ENCODE peak calls at places on chromosome 21, in five cellular contexts. W is CD8-positive, alpha-beta T cell; U is A549; O is stomach; M is breast epithelium. P is an unnamed sample.

GRCh38 chr21:39885119-39885848 is 18.0 kb downstream of the PCP4 start:
- DNase-seq in W (no peak), O (no peak), M (no peak), U (no peak), P (peak)

GRCh38 chr21:44854664-44855446 is 18.6 kb downstream of the PTTG1IP start:
- DNase-seq in W (peak), M (no peak), O (no peak), U (no peak), P (no peak)

GRCh38 chr21:16071082-16071481 is 341.3 kb downstream of the USP25 start:
- DNase-seq in O (no peak), W (no peak), U (no peak), M (no peak), P (no peak)

GRCh38 chr21:25457411-25457810 is 149.9 kb downstream of the MRPL39 start:
- DNase-seq in O (no peak), M (no peak), W (no peak), U (no peak), P (no peak)

GRCh38 chr21:36436829-36437744 is 42.8 kb downstream of the CLDN14 start:
- DNase-seq in O (no peak), W (no peak), M (no peak), U (no peak), P (no peak)

GRCh38 chr21:25036775-25037174 is 570.5 kb downstream of the MRPL39 start:
- DNase-seq in O (no peak), M (no peak), W (no peak), U (no peak), P (no peak)

GRCh38 chr21:45513741-45514310 is 28.4 kb downstream of the SLC19A1 start:
- DNase-seq in M (no peak), W (peak), O (no peak), U (no peak), P (no peak)

GRCh38 chr21:45886610-45887026 is 95.0 kb upstream of the COL6A1 start:
- DNase-seq in O (no peak), U (no peak), M (no peak), W (no peak), P (no peak)

GRCh38 chr21:45015469-45015860 is 58.9 kb upstream of the ADARB1 start:
- DNase-seq in M (no peak), U (no peak), W (no peak), O (no peak), P (peak)

GRCh38 chr21:42429021-42429420 is 25.3 kb downstream of the UBASH3A start:
- DNase-seq in W (no peak), U (no peak), O (no peak), M (no peak), P (no peak)

GRCh38 chr21:45390121-45390751 is 14.7 kb upstream of the COL18A1 start:
- DNase-seq in W (no peak), O (no peak), M (no peak), U (no peak), P (peak)

GRCh38 chr21:35041122-35041521 is 8.0 kb downstream of the RUNX1 start:
- DNase-seq in O (no peak), M (no peak), W (no peak), U (no peak), P (no peak)

GRCh38 chr21:27555996-27556395 is 589.1 kb upstream of the ADAMTS5 start:
- DNase-seq in M (no peak), W (no peak), O (no peak), U (no peak), P (no peak)

GRCh38 chr21:16264314-16264713 is 534.5 kb downstream of the USP25 start:
- DNase-seq in W (no peak), M (no peak), O (no peak), U (no peak), P (no peak)

GRCh38 chr21:45576838-45577737 is 34.8 kb upstream of the SLC19A1 start:
- DNase-seq in W (no peak), U (no peak), M (no peak), O (no peak), P (no peak)

GRCh38 chr21:35062016-35062415 is 12.9 kb upstream of the RUNX1 start:
- DNase-seq in M (no peak), U (no peak), O (no peak), W (no peak), P (no peak)

GRCh38 chr21:34598931-34599400 is 15.9 kb downstream of the RCAN1 start:
- DNase-seq in W (no peak), U (no peak), O (no peak), M (no peak), P (no peak)

GRCh38 chr21:25925064-25925463 is 190.3 kb downstream of the GABPA start:
- DNase-seq in W (no peak), M (no peak), O (no peak), U (no peak), P (no peak)

GRCh38 chr21:45511007-45511406 is 31.2 kb downstream of the SLC19A1 start:
- DNase-seq in W (no peak), M (no peak), U (no peak), O (no peak), P (no peak)

GRCh38 chr21:41630249-41630648 is 122.3 kb upstream of the TMPRSS2 start:
- DNase-seq in O (no peak), W (no peak), U (peak), M (no peak), P (no peak)

GRCh38 chr21:33897739-33898138 is 17.9 kb downstream of the ATP5PO start:
- DNase-seq in W (no peak), O (no peak), U (no peak), M (no peak), P (no peak)

GRCh38 chr21:37372127-37372731 is 5.7 kb downstream of the DYRK1A start:
- DNase-seq in U (no peak), W (no peak), O (no peak), M (no peak), P (no peak)

GRCh38 chr21:33801424-33802405 is 113.9 kb downstream of the ATP5PO start:
- DNase-seq in U (peak), W (no peak), O (peak), M (peak), P (peak)

GRCh38 chr21:34688145-34688544 is 19.4 kb downstream of the CLIC6 start:
- DNase-seq in M (no peak), W (no peak), U (peak), O (no peak), P (no peak)

GRCh38 chr21:27505516-27505915 is 538.6 kb upstream of the ADAMTS5 start:
- DNase-seq in M (no peak), U (no peak), O (no peak), W (no peak), P (no peak)

GRCh38 chr21:24844672-24845071 is 762.6 kb downstream of the MRPL39 start:
- DNase-seq in M (no peak), W (no peak), O (no peak), U (no peak), P (no peak)

GRCh38 chr21:16773206-16773605 is 739.6 kb upstream of the CXADR start:
- DNase-seq in M (no peak), U (no peak), W (no peak), O (no peak), P (no peak)

GRCh38 chr21:34807146-34807880 is 138.5 kb downstream of the CLIC6 start:
- DNase-seq in W (peak), M (no peak), U (peak), O (no peak), P (no peak)

GRCh38 chr21:45294509-45295291 is 7.0 kb upstream of the POFUT2 start:
- DNase-seq in O (peak), M (peak), W (no peak), U (no peak), P (peak)

GRCh38 chr21:35370071-35370470 is 321.0 kb upstream of the RUNX1 start:
- DNase-seq in O (no peak), U (no peak), W (no peak), M (no peak), P (no peak)

GRCh38 chr21:41953831-41954653 is at the start of gene C2CD2:
- DNase-seq in M (no peak), O (peak), U (peak), W (no peak), P (peak)

GRCh38 chr21:44423312-44423821 is 31.9 kb upstream of the LRRC3 start:
- DNase-seq in O (no peak), W (no peak), M (no peak), U (no peak), P (no peak)

GRCh38 chr21:15935530-15935929 is 205.7 kb downstream of the USP25 start:
- DNase-seq in O (no peak), M (no peak), W (no peak), U (no peak), P (no peak)

GRCh38 chr21:46229133-46229922 is 754 bp upstream of the LSS start:
- DNase-seq in O (no peak), M (no peak), U (no peak), W (no peak), P (no peak)

GRCh38 chr21:45516071-45516670 is 26.1 kb downstream of the SLC19A1 start:
- DNase-seq in W (peak), O (no peak), U (no peak), M (no peak), P (no peak)

GRCh38 chr21:44013380-44014088 is 1.4 kb downstream of the TRAPPC10 start:
- DNase-seq in W (peak), M (no peak), U (no peak), O (no peak), P (no peak)

GRCh38 chr21:18493420-18493819 is 89.8 kb upstream of the TMPRSS15 start:
- DNase-seq in U (no peak), O (no peak), W (no peak), M (no peak), P (no peak)

GRCh38 chr21:37266515-37267221 is 466 bp downstream of the VPS26C start:
- DNase-seq in U (peak), M (no peak), O (peak), W (no peak), P (no peak)

GRCh38 chr21:28614816-28615215 is 377.9 kb downstream of the LTN1 start:
- DNase-seq in U (no peak), O (no peak), M (no peak), W (no peak), P (no peak)
- TF ChIP-seq CTCF in U (no peak), O (no peak), M (no peak), W (no peak), P (no peak)

GRCh38 chr21:14876464-14876863 is 188.3 kb downstream of the NRIP1 start:
- DNase-seq in M (no peak), W (no peak), O (no peak), U (no peak), P (no peak)
- H3K27ac ChIP-seq in M (peak), W (no peak), O (no peak), U (peak), P (no peak)

DNA sequence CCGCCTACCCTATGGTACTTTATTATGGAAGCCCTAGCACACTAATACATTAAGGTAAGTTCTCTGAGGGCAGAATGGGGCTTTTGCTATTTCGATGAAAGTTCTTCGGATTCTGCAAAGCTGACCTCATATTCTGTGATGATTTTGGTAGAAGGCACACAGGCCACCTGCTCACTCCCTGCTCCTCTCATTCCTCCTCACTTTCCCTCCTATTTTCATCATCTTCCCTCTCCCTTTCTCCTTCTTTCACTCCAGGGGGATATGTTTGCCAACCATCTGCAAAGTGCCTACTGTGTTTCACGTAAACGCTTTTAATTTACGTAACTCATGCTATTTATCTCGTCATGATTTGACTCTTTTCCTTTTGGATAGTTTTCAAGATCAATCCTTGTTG is 45.0 kb upstream of the ETS2 start:
- DNase-seq in U (no peak), W (no peak), O (no peak), M (no peak), P (no peak)
- TF ChIP-seq CTCF in U (no peak), W (no peak), O (no peak), M (no peak), P (no peak)

GRCh38 chr21:32329331-32329730 is 30.7 kb downstream of the MRAP start:
- DNase-seq in M (no peak), W (no peak), U (no peak), O (no peak), P (no peak)
- H3K27ac ChIP-seq in M (no peak), W (no peak), U (no peak), O (no peak), P (peak)

GRCh38 chr21:31136891-31137290 is 98.6 kb upstream of the KRTAP19-8 start:
- DNase-seq in U (no peak), W (no peak), O (no peak), M (no peak), P (no peak)
- TF ChIP-seq CTCF in U (no peak), W (no peak), O (no peak), M (no peak), P (no peak)

P was measured in body of pancreas.